ENCODE peak calls at places on chromosome 12, in seven cellular contexts. V, Q, N, U, Y, G and X are unnamed samples.

GRCh38 chr12:108789546-108789945 is 58.2 kb upstream of the CORO1C start:
- DNase-seq in Y (peak), V (no peak), N (no peak), Q (no peak), U (no peak), G (no peak), X (no peak)

GRCh38 chr12:47773062-47773857 is at the start of gene SLC48A1:
- DNase-seq in Q (no peak), G (peak), N (no peak), U (no peak), V (peak), Y (no peak), X (no peak)

GRCh38 chr12:85191-85666 is 18.7 kb downstream of the IQSEC3 start:
- DNase-seq in G (no peak), N (no peak), Y (no peak), Q (no peak), U (no peak), V (no peak), X (no peak)

GRCh38 chr12:103558879-103559278 is 28.2 kb upstream of the STAB2 start:
- DNase-seq in V (no peak), U (no peak), Y (no peak), Q (no peak), G (no peak), N (no peak), X (no peak)

GRCh38 chr12:76588881-76589565 is 29.5 kb upstream of the OSBPL8 start:
- DNase-seq in U (no peak), Q (no peak), G (peak), V (no peak), Y (no peak), N (peak), X (peak)

GRCh38 chr12:105573574-105573973 is 243.1 kb downstream of the C12orf75 start:
- DNase-seq in N (no peak), Q (no peak), U (no peak), V (no peak), G (no peak), Y (no peak), X (no peak)

GRCh38 chr12:6828671-6829531 is 694 bp downstream of the P3H3 start:
- DNase-seq in N (no peak), Q (no peak), Y (peak), U (no peak), V (no peak), G (peak), X (no peak)

GRCh38 chr12:58765653-58766554 is 154.4 kb downstream of the LRIG3 start:
- DNase-seq in V (no peak), N (no peak), U (no peak), Q (no peak), G (no peak), Y (no peak), X (no peak)

GRCh38 chr12:50985322-50985721 is 33.0 kb downstream of the HIGD1C start:
- DNase-seq in U (no peak), Q (no peak), Y (no peak), N (peak), V (no peak), G (peak), X (peak)

GRCh38 chr12:120006248-120006975 is 17.4 kb downstream of the BICDL1 start:
- DNase-seq in G (no peak), V (no peak), Q (no peak), N (no peak), U (no peak), Y (no peak), X (no peak)

GRCh38 chr12:95473440-95473946 is 459 bp upstream of the METAP2 start:
- DNase-seq in G (peak), U (no peak), Y (no peak), V (no peak), Q (peak), N (no peak), X (no peak)

GRCh38 chr12:47079894-47080724 is at the start of gene AMIGO2:
- DNase-seq in Q (no peak), N (no peak), V (peak), G (peak), Y (no peak), U (peak), X (no peak)